ENCODE peak calls at places on chromosomes 4 and X, in eight cellular contexts. One of them, this sample, is unnamed.
A peak's percentile ranks its signal among the peaks of the same experiment; 100 is the strongest.

GRCh38 chr4:1342003-1342402 is 5.0 kb upstream of the UVSSA start:
- DNase-seq in HepG2: no peak
- DNase-seq in endothelial cell of umbilical vein: peak; percentile 22
- DNase-seq in HCT116: no peak
- DNase-seq in fibroblast of lung: peak; percentile 42
- DNase-seq in MM.1S: peak; percentile 1
- DNase-seq in neuronal stem cell: no peak
- DNase-seq in GM12878: no peak
- DNase-seq in this sample: no peak

GRCh38 chrX:151977009-151977408 is 2.5 kb upstream of the GABRE start:
- DNase-seq in HepG2: no peak
- DNase-seq in endothelial cell of umbilical vein: no peak
- DNase-seq in HCT116: no peak
- DNase-seq in fibroblast of lung: no peak
- DNase-seq in MM.1S: no peak
- DNase-seq in neuronal stem cell: no peak
- DNase-seq in GM12878: no peak
- DNase-seq in this sample: peak; percentile 69

GRCh38 chr4:12411072-12411471 is 982.4 kb upstream of the HS3ST1 start:
- DNase-seq in HepG2: no peak
- DNase-seq in endothelial cell of umbilical vein: no peak
- DNase-seq in HCT116: no peak
- DNase-seq in fibroblast of lung: no peak
- DNase-seq in MM.1S: no peak
- DNase-seq in neuronal stem cell: no peak
- DNase-seq in GM12878: no peak
- DNase-seq in this sample: no peak

GRCh38 chr4:74855879-74856278 is 61.6 kb upstream of the BTC start:
- DNase-seq in HepG2: no peak
- DNase-seq in endothelial cell of umbilical vein: no peak
- DNase-seq in HCT116: no peak
- DNase-seq in fibroblast of lung: peak; percentile 15
- DNase-seq in MM.1S: no peak
- DNase-seq in neuronal stem cell: no peak
- DNase-seq in GM12878: no peak
- DNase-seq in this sample: no peak

GRCh38 chrX:155334486-155335316 is at the start of gene CLIC2:
- DNase-seq in HepG2: no peak
- DNase-seq in endothelial cell of umbilical vein: peak; percentile 65
- DNase-seq in HCT116: no peak
- DNase-seq in fibroblast of lung: peak; percentile 54
- DNase-seq in MM.1S: peak; percentile 82
- DNase-seq in neuronal stem cell: no peak
- DNase-seq in GM12878: no peak
- DNase-seq in this sample: peak; percentile 85

GRCh38 chr4:78542373-78542772 is 9.2 kb upstream of the ANXA3 start:
- DNase-seq in HepG2: peak; percentile 30
- DNase-seq in endothelial cell of umbilical vein: no peak
- DNase-seq in HCT116: no peak
- DNase-seq in fibroblast of lung: peak; percentile 53
- DNase-seq in MM.1S: no peak
- DNase-seq in neuronal stem cell: no peak
- DNase-seq in GM12878: no peak
- DNase-seq in this sample: peak; percentile 81

GRCh38 chrX:110786486-110786885 is 9.1 kb downstream of the CHRDL1 start:
- DNase-seq in HepG2: no peak
- DNase-seq in endothelial cell of umbilical vein: no peak
- DNase-seq in HCT116: no peak
- DNase-seq in fibroblast of lung: peak; percentile 92
- DNase-seq in MM.1S: no peak
- DNase-seq in neuronal stem cell: no peak
- DNase-seq in GM12878: no peak
- DNase-seq in this sample: no peak

GRCh38 chrX:118536687-118537461 is 41.3 kb downstream of the DOCK11 start:
- DNase-seq in HepG2: no peak
- DNase-seq in endothelial cell of umbilical vein: peak; percentile 0
- DNase-seq in HCT116: no peak
- DNase-seq in fibroblast of lung: peak; percentile 48
- DNase-seq in MM.1S: peak; percentile 68
- DNase-seq in neuronal stem cell: no peak
- DNase-seq in GM12878: peak; percentile 33
- DNase-seq in this sample: peak; percentile 51

GRCh38 chrX:109600114-109600710 is 24.8 kb downstream of the KCNE5 start:
- DNase-seq in HepG2: no peak
- DNase-seq in endothelial cell of umbilical vein: no peak
- DNase-seq in HCT116: no peak
- DNase-seq in fibroblast of lung: peak; percentile 43
- DNase-seq in MM.1S: no peak
- DNase-seq in neuronal stem cell: no peak
- DNase-seq in GM12878: no peak
- DNase-seq in this sample: peak; percentile 39

GRCh38 chr4:48042979-48043461 is 26.4 kb downstream of the NIPAL1 start:
- DNase-seq in HepG2: peak; percentile 77
- DNase-seq in endothelial cell of umbilical vein: no peak
- DNase-seq in HCT116: no peak
- DNase-seq in fibroblast of lung: no peak
- DNase-seq in MM.1S: no peak
- DNase-seq in neuronal stem cell: no peak
- DNase-seq in GM12878: no peak
- DNase-seq in this sample: no peak

GRCh38 chr4:111937368-111937767 is 207.9 kb upstream of the FAM241A start:
- DNase-seq in HepG2: peak; percentile 51
- DNase-seq in endothelial cell of umbilical vein: peak; percentile 10
- DNase-seq in HCT116: peak; percentile 48
- DNase-seq in fibroblast of lung: peak; percentile 18
- DNase-seq in MM.1S: peak; percentile 49
- DNase-seq in neuronal stem cell: no peak
- DNase-seq in GM12878: no peak
- DNase-seq in this sample: peak; percentile 44

GRCh38 chrX:69063486-69063885 is 101.8 kb downstream of the PJA1 start:
- DNase-seq in HepG2: no peak
- DNase-seq in endothelial cell of umbilical vein: no peak
- DNase-seq in HCT116: no peak
- DNase-seq in fibroblast of lung: no peak
- DNase-seq in MM.1S: no peak
- DNase-seq in neuronal stem cell: no peak
- DNase-seq in GM12878: no peak
- DNase-seq in this sample: no peak

GRCh38 chr4:184612089-184612488 is 37.2 kb downstream of the CASP3 start:
- DNase-seq in HepG2: peak; percentile 41
- DNase-seq in endothelial cell of umbilical vein: no peak
- DNase-seq in HCT116: no peak
- DNase-seq in fibroblast of lung: no peak
- DNase-seq in MM.1S: no peak
- DNase-seq in neuronal stem cell: no peak
- DNase-seq in GM12878: no peak
- DNase-seq in this sample: no peak

GRCh38 chr4:932713-933070 is 432 bp downstream of the TMEM175 start:
- DNase-seq in HepG2: peak; percentile 32
- DNase-seq in endothelial cell of umbilical vein: no peak
- DNase-seq in HCT116: no peak
- DNase-seq in fibroblast of lung: no peak
- DNase-seq in MM.1S: no peak
- DNase-seq in neuronal stem cell: peak; percentile 38
- DNase-seq in GM12878: no peak
- DNase-seq in this sample: no peak

GRCh38 chr4:107050525-107051135 is 14.5 kb upstream of the DKK2 start:
- DNase-seq in HepG2: peak; percentile 13
- DNase-seq in endothelial cell of umbilical vein: peak; percentile 12
- DNase-seq in HCT116: peak; percentile 21
- DNase-seq in fibroblast of lung: no peak
- DNase-seq in MM.1S: peak; percentile 27
- DNase-seq in neuronal stem cell: peak; percentile 3
- DNase-seq in GM12878: no peak
- DNase-seq in this sample: peak; percentile 69

GRCh38 chr4:151173751-151174325 is 74.4 kb downstream of the RPS3A start:
- DNase-seq in HepG2: no peak
- DNase-seq in endothelial cell of umbilical vein: no peak
- DNase-seq in HCT116: no peak
- DNase-seq in fibroblast of lung: peak; percentile 8
- DNase-seq in MM.1S: no peak
- DNase-seq in neuronal stem cell: no peak
- DNase-seq in GM12878: no peak
- DNase-seq in this sample: peak; percentile 83

GRCh38 chrX:46208225-46208854 is 336.9 kb downstream of the ZNF674 start:
- DNase-seq in HepG2: no peak
- DNase-seq in endothelial cell of umbilical vein: no peak
- DNase-seq in HCT116: no peak
- DNase-seq in fibroblast of lung: peak; percentile 83
- DNase-seq in MM.1S: peak; percentile 74
- DNase-seq in neuronal stem cell: no peak
- DNase-seq in GM12878: peak; percentile 12
- DNase-seq in this sample: peak; percentile 48

GRCh38 chr4:152480356-152480755 is 55.5 kb downstream of the FBXW7 start:
- DNase-seq in HepG2: no peak
- DNase-seq in endothelial cell of umbilical vein: no peak
- DNase-seq in HCT116: no peak
- DNase-seq in fibroblast of lung: no peak
- DNase-seq in MM.1S: no peak
- DNase-seq in neuronal stem cell: no peak
- DNase-seq in GM12878: no peak
- DNase-seq in this sample: no peak

DNA sequence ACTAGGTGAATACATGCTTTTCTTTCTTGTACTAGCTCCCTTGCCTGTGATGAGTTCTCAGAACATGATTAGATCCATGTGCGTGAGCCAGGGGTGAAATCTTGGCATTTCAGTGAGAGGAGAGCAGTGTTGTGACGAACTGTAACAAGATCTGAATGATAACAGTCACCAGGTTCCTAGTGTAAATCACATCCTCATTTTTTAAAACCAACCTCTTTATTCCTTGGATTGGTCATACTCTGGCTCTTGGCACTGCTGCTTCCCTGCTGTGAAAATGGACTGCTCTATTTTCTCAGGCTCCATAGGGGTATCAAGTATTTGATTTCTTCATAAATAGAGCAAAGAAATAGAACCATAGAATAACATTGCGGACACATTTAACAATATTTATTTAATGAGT is 206.3 kb downstream of the SLC4A4 start:
- DNase-seq in HepG2: no peak
- DNase-seq in endothelial cell of umbilical vein: no peak
- DNase-seq in HCT116: no peak
- DNase-seq in fibroblast of lung: peak; percentile 62
- DNase-seq in MM.1S: no peak
- DNase-seq in neuronal stem cell: no peak
- DNase-seq in GM12878: no peak
- DNase-seq in this sample: peak; percentile 85
- H3K4me3 ChIP-seq in HepG2: no peak overlapping the region
- H3K4me3 ChIP-seq in endothelial cell of umbilical vein: no peak overlapping the region
- H3K4me3 ChIP-seq in HCT116: no peak overlapping the region
- H3K4me3 ChIP-seq in fibroblast of lung: no peak overlapping the region
- H3K4me3 ChIP-seq in MM.1S: no peak overlapping the region
- H3K4me3 ChIP-seq in neuronal stem cell: no peak overlapping the region
- H3K4me3 ChIP-seq in GM12878: no peak overlapping the region
- H3K4me3 ChIP-seq in this sample: no peak overlapping the region

GRCh38 chr4:4554234-4554633 is 12.4 kb upstream of the STX18 start:
- DNase-seq in HepG2: no peak
- DNase-seq in endothelial cell of umbilical vein: no peak
- DNase-seq in HCT116: no peak
- DNase-seq in fibroblast of lung: peak; percentile 21
- DNase-seq in MM.1S: no peak
- DNase-seq in neuronal stem cell: no peak
- DNase-seq in GM12878: no peak
- DNase-seq in this sample: no peak

GRCh38 chr4:4559596-4559995 is 17.7 kb upstream of the STX18 start:
- DNase-seq in HepG2: no peak
- DNase-seq in endothelial cell of umbilical vein: no peak
- DNase-seq in HCT116: no peak
- DNase-seq in fibroblast of lung: peak; percentile 76
- DNase-seq in MM.1S: no peak
- DNase-seq in neuronal stem cell: no peak
- DNase-seq in GM12878: no peak
- DNase-seq in this sample: peak; percentile 28

GRCh38 chr4:4555916-4556315 is 14.1 kb upstream of the STX18 start:
- DNase-seq in HepG2: peak; percentile 63
- DNase-seq in endothelial cell of umbilical vein: no peak
- DNase-seq in HCT116: no peak
- DNase-seq in fibroblast of lung: peak; percentile 97
- DNase-seq in MM.1S: no peak
- DNase-seq in neuronal stem cell: no peak
- DNase-seq in GM12878: no peak
- DNase-seq in this sample: peak; percentile 82

GRCh38 chr4:4560136-4560535 is 18.3 kb upstream of the STX18 start:
- DNase-seq in HepG2: no peak
- DNase-seq in endothelial cell of umbilical vein: no peak
- DNase-seq in HCT116: no peak
- DNase-seq in fibroblast of lung: peak; percentile 61
- DNase-seq in MM.1S: no peak
- DNase-seq in neuronal stem cell: no peak
- DNase-seq in GM12878: no peak
- DNase-seq in this sample: peak; percentile 39

GRCh38 chr4:4558881-4559280 is 17.0 kb upstream of the STX18 start:
- DNase-seq in HepG2: no peak
- DNase-seq in endothelial cell of umbilical vein: no peak
- DNase-seq in HCT116: no peak
- DNase-seq in fibroblast of lung: peak; percentile 60
- DNase-seq in MM.1S: no peak
- DNase-seq in neuronal stem cell: no peak
- DNase-seq in GM12878: no peak
- DNase-seq in this sample: no peak
- H3K4me1 ChIP-seq in HepG2: peaks cover 29% of the 10 kb centered on the region
- H3K4me1 ChIP-seq in endothelial cell of umbilical vein: no peaks in the 10 kb centered on the region
- H3K4me1 ChIP-seq in HCT116: no peaks in the 10 kb centered on the region
- H3K4me1 ChIP-seq in fibroblast of lung: peaks cover 2% of the 10 kb centered on the region
- H3K4me1 ChIP-seq in MM.1S: no peaks in the 10 kb centered on the region
- H3K4me1 ChIP-seq in neuronal stem cell: no peaks in the 10 kb centered on the region
- H3K4me1 ChIP-seq in GM12878: no peaks in the 10 kb centered on the region
- H3K4me1 ChIP-seq in this sample: peaks cover 13% of the 10 kb centered on the region

GRCh38 chrX:112218388-112218787 is 135.8 kb upstream of the TRPC5 start:
- DNase-seq in HepG2: no peak
- DNase-seq in endothelial cell of umbilical vein: no peak
- DNase-seq in HCT116: no peak
- DNase-seq in fibroblast of lung: no peak
- DNase-seq in MM.1S: no peak
- DNase-seq in neuronal stem cell: no peak
- DNase-seq in GM12878: no peak
- DNase-seq in this sample: no peak
- H3K9ac ChIP-seq in HepG2: no peak overlapping the region
- H3K9ac ChIP-seq in endothelial cell of umbilical vein: no peak overlapping the region
- H3K9ac ChIP-seq in HCT116: no peak overlapping the region
- H3K9ac ChIP-seq in fibroblast of lung: no peak overlapping the region
- H3K9ac ChIP-seq in MM.1S: no peak overlapping the region
- H3K9ac ChIP-seq in neuronal stem cell: no peak overlapping the region
- H3K9ac ChIP-seq in GM12878: no peak overlapping the region
- H3K9ac ChIP-seq in this sample: no peak overlapping the region

DNA sequence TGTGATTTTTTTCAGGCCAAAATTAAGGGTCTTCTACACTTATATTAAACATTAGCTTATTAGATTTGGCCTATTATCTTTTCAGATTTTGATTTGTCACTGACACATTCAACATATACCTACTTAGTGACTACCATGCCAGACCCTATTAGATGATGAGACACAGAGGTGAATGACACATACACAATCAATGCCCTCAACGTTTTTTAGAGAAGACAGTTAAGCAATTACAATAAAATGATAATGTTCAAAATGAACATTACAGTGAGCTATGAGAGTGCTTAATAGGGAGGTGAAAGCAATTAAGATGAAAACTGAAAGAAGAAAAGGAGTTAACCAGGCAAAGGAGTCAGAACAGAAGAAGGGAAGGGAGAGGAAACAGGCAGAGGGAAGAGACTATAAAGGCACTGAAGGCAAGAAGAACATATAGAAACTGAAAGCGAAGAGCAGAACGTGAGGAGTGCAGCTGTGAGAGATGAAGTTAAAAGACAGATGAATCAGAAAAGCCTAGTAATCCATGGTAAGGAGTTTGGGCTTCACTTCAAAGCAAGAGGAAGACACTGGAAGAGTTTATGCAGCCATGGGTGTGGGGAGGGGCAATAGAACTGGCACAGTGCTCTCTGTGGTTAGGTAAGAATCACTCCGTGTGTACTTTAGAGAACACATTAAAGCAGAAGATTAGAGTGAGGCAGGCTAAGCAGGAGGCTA is 119.0 kb downstream of the REELD1 start:
- DNase-seq in HepG2: peak; percentile 7
- DNase-seq in endothelial cell of umbilical vein: no peak
- DNase-seq in HCT116: no peak
- DNase-seq in fibroblast of lung: peak; percentile 92
- DNase-seq in MM.1S: peak; percentile 74
- DNase-seq in neuronal stem cell: no peak
- DNase-seq in GM12878: peak; percentile 59
- DNase-seq in this sample: peak; percentile 55
- H3K4me3 ChIP-seq in HepG2: no peak overlapping the region
- H3K4me3 ChIP-seq in endothelial cell of umbilical vein: no peak overlapping the region
- H3K4me3 ChIP-seq in HCT116: no peak overlapping the region
- H3K4me3 ChIP-seq in fibroblast of lung: no peak overlapping the region
- H3K4me3 ChIP-seq in MM.1S: peak overlapping the region; percentile 49
- H3K4me3 ChIP-seq in neuronal stem cell: no peak overlapping the region
- H3K4me3 ChIP-seq in GM12878: peak overlapping the region; percentile 54
- H3K4me3 ChIP-seq in this sample: no peak overlapping the region